ENCODE peak calls at places on chromosomes 7 and 10, in ten cellular contexts. J is H9, P is breast epithelium, V is GM13976, H is sigmoid colon, M is heart right ventricle, O is fibroblast of lung, B is brain microvascular endothelial cell, C is foreskin fibroblast, D is NB4. N is an unnamed sample.

GRCh38 chr10:3478632-3479240 is 306.2 kb upstream of the PITRM1 start:
- DNase-seq in D (no peak), V (no peak), C (no peak), M (no peak), J (no peak), B (no peak), H (no peak), O (no peak), P (no peak), N (no peak)

GRCh38 chr7:48213226-48213625 is 42.0 kb downstream of the ABCA13 start:
- DNase-seq in H (no peak), P (no peak), O (no peak), B (no peak), D (no peak), V (no peak), M (no peak), J (no peak), C (no peak), N (no peak)

GRCh38 chr7:158527902-158528502 is 59.6 kb downstream of the PTPRN2 start:
- DNase-seq in O (no peak), M (no peak), D (no peak), P (no peak), V (no peak), C (no peak), H (no peak), B (no peak), J (no peak), N (no peak)

GRCh38 chr10:13717571-13717935 is 130.8 kb downstream of the PRPF18 start:
- DNase-seq in B (no peak), D (no peak), H (no peak), J (no peak), V (no peak), M (no peak), O (no peak), P (no peak), C (no peak), N (no peak)

GRCh38 chr7:132933076-132933466 is 148.8 kb downstream of the CHCHD3 start:
- DNase-seq in B (peak; percentile 40), H (no peak), P (no peak), C (peak; percentile 81), M (no peak), O (peak; percentile 81), D (peak; percentile 85), J (no peak), V (no peak), N (no peak)

GRCh38 chr7:28958946-28959417 is 852 bp upstream of the TRIL start:
- DNase-seq in O (no peak), M (no peak), B (no peak), C (no peak), J (no peak), P (peak; percentile 47), D (no peak), V (no peak), H (no peak), N (no peak)

GRCh38 chr10:97188234-97188847 is 2.6 kb upstream of the SLIT1 start:
- DNase-seq in V (no peak), M (no peak), O (no peak), C (no peak), P (no peak), J (no peak), B (no peak), H (no peak), D (no peak), N (no peak)

GRCh38 chr7:157004050-157004838 is 6.2 kb downstream of the MNX1 start:
- DNase-seq in M (no peak), V (no peak), C (peak; percentile 71), O (peak; percentile 48), P (no peak), J (no peak), D (no peak), H (no peak), B (no peak), N (no peak)

GRCh38 chr7:38294926-38295325 is 21.5 kb upstream of the TARP start:
- DNase-seq in C (no peak), J (no peak), P (no peak), H (no peak), D (no peak), O (no peak), B (no peak), M (no peak), V (no peak), N (no peak)

GRCh38 chr7:38291650-38292049 is 18.2 kb upstream of the TARP start:
- DNase-seq in B (no peak), M (no peak), C (no peak), P (no peak), D (no peak), V (no peak), H (no peak), O (no peak), J (no peak), N (no peak)

GRCh38 chr7:38296059-38296857 is 22.8 kb upstream of the TARP start:
- DNase-seq in V (no peak), H (no peak), B (no peak), M (no peak), O (no peak), C (no peak), D (peak; percentile 74), P (no peak), J (no peak), N (no peak)

GRCh38 chr7:38292442-38292841 is 19.0 kb upstream of the TARP start:
- DNase-seq in H (no peak), V (no peak), M (no peak), O (no peak), P (no peak), C (no peak), D (no peak), J (no peak), B (no peak), N (no peak)

DNA sequence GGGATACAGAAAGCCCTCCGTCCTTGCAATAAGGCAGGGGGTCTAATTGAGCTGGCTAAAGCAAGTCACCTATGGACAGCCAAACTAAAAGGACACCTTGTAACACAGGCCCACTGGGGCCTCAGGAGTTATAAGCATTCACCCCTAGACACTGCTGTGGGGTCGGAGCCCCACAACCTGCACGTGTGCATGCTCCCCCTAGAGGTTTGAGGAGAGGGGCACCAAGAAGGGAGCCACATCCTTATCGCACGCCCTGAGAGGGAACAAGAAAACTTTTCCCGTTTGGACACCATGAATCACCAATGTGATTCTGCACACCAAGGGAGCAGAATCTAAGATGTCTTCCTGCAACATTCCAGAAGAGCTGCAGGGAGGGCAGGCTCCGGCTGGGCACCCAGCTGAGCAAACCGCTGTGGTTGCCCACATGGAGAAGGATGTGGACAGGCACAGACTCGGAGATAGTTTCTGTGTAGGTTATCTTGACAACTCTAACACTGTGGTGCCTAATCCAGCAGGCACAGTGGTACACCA is 17.7 kb upstream of the TARP start:
- DNase-seq in D (peak; percentile 64), C (no peak), P (no peak), H (no peak), J (peak; percentile 34), O (no peak), M (no peak), B (no peak), V (no peak), N (no peak)
- TF ChIP-seq CTCF in D (peak; percentile 54), C (no peak), P (no peak), H (no peak), J (peak; percentile 56), O (no peak), M (no peak), B (peak; percentile 3), V (no peak), N (no peak)

GRCh38 chr10:128864554-128865300 is 602.3 kb upstream of the MGMT start:
- DNase-seq in P (no peak), C (no peak), M (no peak), B (no peak), H (no peak), D (no peak), O (no peak), V (no peak), J (no peak), N (peak; percentile 84)

GRCh38 chr10:128863823-128864405 is 603.1 kb upstream of the MGMT start:
- DNase-seq in J (no peak), H (no peak), V (no peak), M (no peak), B (no peak), O (no peak), P (no peak), D (no peak), C (no peak), N (peak; percentile 77)

GRCh38 chr10:128861018-128861565 is 605.9 kb upstream of the MGMT start:
- DNase-seq in O (no peak), H (no peak), D (no peak), J (no peak), M (no peak), V (no peak), P (no peak), C (no peak), B (no peak), N (peak; percentile 75)

GRCh38 chr10:128865398-128865797 is 601.6 kb upstream of the MGMT start:
- DNase-seq in H (no peak), O (no peak), J (no peak), P (no peak), D (no peak), B (no peak), C (no peak), M (no peak), V (no peak), N (peak; percentile 59)

GRCh38 chr10:128863411-128863810 is 603.6 kb upstream of the MGMT start:
- DNase-seq in V (no peak), C (no peak), P (no peak), H (no peak), M (no peak), J (no peak), D (no peak), O (no peak), B (no peak), N (no peak)
- TF ChIP-seq CTCF in V (no peak), C (no peak), P (no peak), H (no peak), M (no peak), J (no peak), D (no peak), O (no peak), B (no peak), N (no peak)

GRCh38 chr10:129335942-129336341 is 131.1 kb upstream of the MGMT start:
- DNase-seq in B (no peak), M (no peak), O (no peak), H (no peak), D (no peak), P (no peak), J (no peak), C (no peak), V (no peak), N (no peak)

GRCh38 chr10:129334326-129334725 is 132.7 kb upstream of the MGMT start:
- DNase-seq in V (no peak), C (no peak), P (no peak), J (no peak), M (no peak), D (no peak), H (no peak), O (no peak), B (no peak), N (no peak)

GRCh38 chr10:129329375-129330040 is 137.5 kb upstream of the MGMT start:
- DNase-seq in P (no peak), J (no peak), B (no peak), H (no peak), O (no peak), V (no peak), D (no peak), C (no peak), M (no peak), N (no peak)

GRCh38 chr10:129335396-129335795 is 131.6 kb upstream of the MGMT start:
- DNase-seq in M (no peak), H (no peak), O (no peak), C (no peak), B (no peak), V (no peak), J (no peak), P (no peak), D (no peak), N (no peak)

GRCh38 chr10:129332476-129332875 is 134.6 kb upstream of the MGMT start:
- DNase-seq in D (peak; percentile 66), P (no peak), V (no peak), B (no peak), O (peak; percentile 57), H (no peak), C (no peak), J (peak; percentile 75), M (no peak), N (no peak)
- TF ChIP-seq CTCF in D (peak; percentile 88), P (no peak), V (no peak), B (peak; percentile 17), O (peak; percentile 66), H (no peak), C (no peak), J (peak; percentile 89), M (peak; percentile 38), N (no peak)

GRCh38 chr7:42745357-42746022 is 166.4 kb downstream of the C7orf25 start:
- DNase-seq in C (peak; percentile 35), V (no peak), M (peak; percentile 36), P (no peak), D (peak; percentile 62), J (peak; percentile 63), B (peak; percentile 40), O (peak; percentile 15), H (no peak), N (no peak)
- TF ChIP-seq CTCF in C (peak; percentile 56), V (peak; percentile 44), M (peak; percentile 42), P (no peak), D (peak; percentile 97), J (peak; percentile 83), B (peak; percentile 78), O (peak; percentile 66), H (no peak), N (peak; percentile 54)